ENCODE peak calls at places on chromosomes 6 and 20, in seven cellular contexts. T, B, O, M, Z, R and Y are unnamed samples.

GRCh38 chr6:24902782-24903181 is 33.0 kb downstream of the RIPOR2 start:
- DNase-seq in T (peak), B (peak), O (no peak), M (no peak), Z (no peak), R (no peak), Y (peak)

GRCh38 chr20:17648782-17649730 is 33.0 kb downstream of the RRBP1 start:
- DNase-seq in T (no peak), B (no peak), O (peak), M (no peak), Z (no peak), R (peak), Y (no peak)

GRCh38 chr20:20690676-20691476 is 21.6 kb downstream of the RALGAPA2 start:
- DNase-seq in T (no peak), B (no peak), O (no peak), M (no peak), Z (no peak), R (no peak), Y (peak)

GRCh38 chr6:7165736-7166296 is 58.1 kb downstream of the RREB1 start:
- DNase-seq in T (no peak), B (no peak), O (no peak), M (no peak), Z (no peak), R (peak), Y (no peak)

GRCh38 chr6:145891565-145891964 is 72.6 kb downstream of the SHPRH start:
- DNase-seq in T (no peak), B (no peak), O (no peak), M (no peak), Z (peak), R (no peak), Y (peak)

GRCh38 chr6:29625337-29625930 is 7.5 kb downstream of the GABBR1 start:
- DNase-seq in T (no peak), B (no peak), O (no peak), M (no peak), Z (no peak), R (no peak), Y (no peak)

GRCh38 chr20:48621256-48622078 is 206.3 kb downstream of the PREX1 start:
- DNase-seq in T (peak), B (peak), O (peak), M (no peak), Z (no peak), R (no peak), Y (no peak)

GRCh38 chr20:19832875-19833274 is 74.8 kb downstream of the RIN2 start:
- DNase-seq in T (no peak), B (no peak), O (no peak), M (no peak), Z (no peak), R (no peak), Y (no peak)

GRCh38 chr20:8153281-8153908 is 21.3 kb downstream of the PLCB1 start:
- DNase-seq in T (peak), B (peak), O (no peak), M (no peak), Z (no peak), R (no peak), Y (peak)

GRCh38 chr6:41878246-41878645 is 16.9 kb downstream of the USP49 start:
- DNase-seq in T (peak), B (peak), O (no peak), M (no peak), Z (peak), R (no peak), Y (peak)

GRCh38 chr20:32355417-32355841 is 2.7 kb upstream of the ASXL1 start:
- DNase-seq in T (no peak), B (no peak), O (no peak), M (no peak), Z (no peak), R (no peak), Y (no peak)

GRCh38 chr20:32358883-32359632 is 927 bp downstream of the ASXL1 start:
- DNase-seq in T (peak), B (peak), O (peak), M (peak), Z (no peak), R (peak), Y (peak)

GRCh38 chr20:32358632-32358882 is 426 bp downstream of the ASXL1 start:
- DNase-seq in T (no peak), B (no peak), O (no peak), M (no peak), Z (no peak), R (no peak), Y (no peak)

GRCh38 chr20:32357869-32358631 is at the start of gene ASXL1:
- DNase-seq in T (peak), B (peak), O (peak), M (peak), Z (peak), R (peak), Y (peak)

DNA sequence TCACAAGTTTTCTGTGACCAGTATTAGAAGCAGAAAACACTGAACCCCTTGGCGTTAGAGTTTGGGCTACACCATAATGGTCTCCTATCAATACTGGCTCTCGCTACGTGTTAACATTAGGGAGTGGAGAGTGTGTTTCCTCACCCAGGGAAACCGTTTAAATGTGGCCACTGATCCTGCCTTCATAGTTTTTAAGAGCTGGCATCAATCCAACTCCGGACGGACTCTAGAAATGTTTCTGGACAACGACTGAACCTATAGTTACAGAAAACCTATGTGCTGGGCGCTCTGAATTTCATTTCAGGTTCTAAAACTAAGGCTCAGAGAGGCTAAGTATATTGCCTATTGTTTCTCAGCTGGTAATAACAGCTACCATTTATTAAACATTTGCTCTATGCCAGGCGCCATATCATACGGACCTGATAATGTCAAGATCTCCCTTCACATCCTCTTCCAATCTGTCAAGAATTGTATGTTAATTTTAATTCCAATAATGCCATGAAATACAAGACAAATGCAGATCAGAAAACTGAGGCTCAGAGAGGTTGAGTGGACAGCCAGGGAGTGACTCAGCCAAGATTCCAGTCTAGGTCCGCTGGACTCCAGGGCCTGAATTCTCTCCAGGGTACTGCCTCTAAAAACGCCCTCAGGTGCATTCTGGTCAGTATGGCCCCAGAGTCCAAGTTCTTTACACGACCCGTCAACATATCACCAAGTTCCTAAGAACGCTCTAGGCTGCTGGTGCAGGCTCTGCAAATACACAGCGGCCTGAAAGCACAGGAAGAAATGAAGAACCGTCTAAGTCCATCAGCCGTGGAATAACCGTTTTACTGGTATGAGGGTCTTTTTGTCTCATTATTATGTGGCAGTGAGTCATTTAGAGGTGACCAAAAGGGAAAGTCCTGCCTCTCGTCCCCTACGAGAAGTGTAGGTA is 929 bp upstream of the ASXL1 start:
- DNase-seq in T (peak), B (peak), O (no peak), M (peak), Z (no peak), R (no peak), Y (peak)
- H3K4me3 ChIP-seq in T (peak), B (peak), O (peak), M (peak), Z (peak), R (peak), Y (peak)

DNA sequence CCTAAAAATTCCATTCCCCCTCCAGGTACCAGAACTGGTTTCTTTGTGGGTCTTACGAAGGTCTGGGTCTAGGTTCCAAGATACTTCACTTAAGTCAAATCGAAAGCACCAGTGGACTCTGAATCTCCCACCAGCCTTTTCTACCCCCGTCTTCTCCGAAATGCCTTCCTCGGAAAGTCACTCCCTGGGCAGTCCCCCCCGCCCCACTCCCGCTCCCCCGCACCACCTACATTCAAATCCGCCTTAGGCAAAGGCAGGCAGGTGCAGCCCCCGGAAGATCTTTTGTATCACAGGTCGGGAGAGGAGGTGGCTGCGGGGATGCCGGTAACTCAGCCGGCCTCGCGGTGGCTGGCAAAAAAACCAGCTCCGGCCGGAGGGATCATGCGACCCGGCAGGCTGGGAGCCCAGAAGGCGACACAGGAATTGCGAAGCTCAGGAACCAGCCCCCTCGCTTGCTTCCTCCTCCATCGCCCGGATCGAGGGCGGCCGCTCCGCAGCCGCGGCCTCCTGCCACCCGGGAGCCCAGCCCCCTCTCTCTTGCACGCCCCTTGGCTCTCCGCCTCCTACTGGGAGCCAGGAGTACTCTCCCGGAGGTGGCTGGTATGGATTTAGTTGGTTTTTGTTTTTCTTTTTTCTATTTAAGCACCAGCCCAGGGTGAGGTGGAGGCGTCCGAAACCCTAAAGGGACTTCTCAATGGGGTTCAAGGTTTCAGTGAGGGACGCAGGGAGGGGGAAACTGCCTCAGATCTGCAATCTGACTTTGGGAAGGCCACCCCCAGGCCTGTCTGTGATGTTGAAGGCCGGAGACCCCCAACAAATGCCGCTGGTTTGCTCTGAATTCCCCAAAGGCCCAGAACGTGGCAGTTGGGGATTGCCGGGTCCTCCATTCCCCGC is at the start of gene BCL2L1:
- DNase-seq in T (peak), B (peak), O (peak), M (peak), Z (no peak), R (peak), Y (peak)
- TF ChIP-seq CTCF in T (peak), B (peak), O (peak), M (peak), Z (peak), R (peak), Y (peak)

GRCh38 chr6:140440223-140440810 is 1065.9 kb upstream of the CITED2 start:
- DNase-seq in T (no peak), B (no peak), O (no peak), M (no peak), Z (no peak), R (no peak), Y (no peak)

GRCh38 chr6:140445474-140446004 is 1071.1 kb upstream of the CITED2 start:
- DNase-seq in T (peak), B (peak), O (no peak), M (no peak), Z (no peak), R (no peak), Y (peak)

GRCh38 chr6:140441256-140441655 is 1066.8 kb upstream of the CITED2 start:
- DNase-seq in T (no peak), B (peak), O (peak), M (peak), Z (peak), R (peak), Y (peak)

DNA sequence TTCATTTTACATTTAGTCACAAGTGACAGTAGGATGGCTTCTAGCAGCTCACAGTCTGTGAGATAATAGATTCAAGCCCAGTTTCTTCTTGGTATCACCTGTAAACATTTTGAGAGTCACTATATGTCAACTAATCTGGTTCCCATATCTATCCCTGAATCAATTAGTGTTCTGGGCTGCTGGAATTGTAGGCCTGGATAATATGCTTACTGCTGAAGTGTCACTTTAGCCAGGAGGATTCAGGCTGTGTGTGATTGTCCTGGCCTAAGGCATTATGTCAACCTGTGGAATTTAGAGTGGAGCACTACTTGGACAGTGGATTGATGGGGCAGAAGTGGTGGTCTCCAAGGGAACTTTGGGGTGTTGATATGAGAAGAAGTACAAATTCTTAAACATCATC is 1071.8 kb upstream of the CITED2 start:
- DNase-seq in T (no peak), B (no peak), O (no peak), M (no peak), Z (no peak), R (no peak), Y (no peak)
- H3K4me3 ChIP-seq in T (no peak), B (no peak), O (no peak), M (no peak), Z (no peak), R (no peak), Y (no peak)

GRCh38 chr6:16658661-16659060 is 102.6 kb downstream of the ATXN1 start:
- DNase-seq in T (no peak), B (no peak), O (no peak), M (no peak), Z (no peak), R (peak), Y (no peak)
- TF ChIP-seq CTCF in T (no peak), B (no peak), O (no peak), M (no peak), Z (no peak), R (no peak), Y (no peak)

GRCh38 chr6:46845126-46845525 is 51.9 kb downstream of the MEP1A start:
- DNase-seq in T (no peak), B (no peak), O (no peak), M (no peak), Z (no peak), R (no peak), Y (no peak)

GRCh38 chr6:46848684-46849360 is 55.6 kb downstream of the MEP1A start:
- DNase-seq in T (peak), B (peak), O (peak), M (peak), Z (no peak), R (peak), Y (peak)

GRCh38 chr6:46850781-46851180 is 57.6 kb downstream of the MEP1A start:
- DNase-seq in T (no peak), B (no peak), O (no peak), M (no peak), Z (no peak), R (no peak), Y (peak)

GRCh38 chr6:46849361-46849690 is 56.1 kb downstream of the MEP1A start:
- DNase-seq in T (no peak), B (no peak), O (no peak), M (no peak), Z (no peak), R (no peak), Y (no peak)
- H3K4me3 ChIP-seq in T (no peak), B (no peak), O (no peak), M (no peak), Z (no peak), R (no peak), Y (no peak)

DNA sequence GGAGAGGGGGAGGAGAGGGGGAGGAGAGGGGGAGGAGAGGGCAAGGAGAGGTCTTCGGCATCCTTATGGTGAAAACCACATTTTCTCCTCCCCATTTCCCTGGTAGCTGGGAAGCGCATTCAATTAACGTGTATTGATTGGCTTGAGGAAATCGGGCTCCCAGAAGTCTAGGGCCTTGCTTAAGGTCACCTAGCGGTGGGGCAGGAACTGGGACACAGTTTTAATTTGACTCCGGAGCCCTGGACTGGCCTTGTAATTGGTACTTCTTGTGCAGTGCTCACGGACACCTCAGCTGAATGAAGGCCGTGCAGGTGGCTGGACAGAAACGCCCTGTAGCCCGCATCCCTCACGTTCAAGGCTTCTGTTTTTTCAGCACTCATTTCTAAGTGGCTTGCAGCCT is 42.8 kb downstream of the CTCFL start:
- DNase-seq in T (no peak), B (no peak), O (no peak), M (no peak), Z (no peak), R (no peak), Y (no peak)
- TF ChIP-seq CTCF in T (no peak), B (no peak), O (no peak), M (no peak), Z (no peak), R (no peak), Y (no peak)

GRCh38 chr6:26067367-26067766 is 19.9 kb upstream of the HFE start:
- DNase-seq in T (no peak), B (peak), O (no peak), M (no peak), Z (no peak), R (no peak), Y (no peak)
- H3K4me3 ChIP-seq in T (no peak), B (no peak), O (no peak), M (no peak), Z (no peak), R (no peak), Y (no peak)